ENCODE peak calls at places on chromosomes 11 and 22, in seven cellular contexts. R is prostate gland; B is right cardiac atrium; E is cardiac muscle cell; C is dorsolateral prefrontal cortex; A is CD4-positive, CD25-positive, alpha-beta regulatory T cell; S is RWPE1. Z is an unnamed sample.

GRCh38 chr22:29062286-29062949 is 787 bp upstream of the C22orf31 start:
- DNase-seq in R (no peak), B (peak), E (peak), C (no peak), A (no peak), S (no peak), Z (no peak)

GRCh38 chr22:49810363-49811013 is 17.2 kb downstream of the BRD1 start:
- DNase-seq in R (no peak), B (no peak), E (peak), C (no peak), A (no peak), S (no peak), Z (no peak)

GRCh38 chr22:31241936-31242335 is 29.8 kb downstream of the LIMK2 start:
- DNase-seq in R (no peak), B (no peak), E (peak), C (no peak), A (no peak), S (no peak), Z (no peak)

GRCh38 chr11:3867209-3868071 is 12.0 kb downstream of the STIM1 start:
- DNase-seq in R (no peak), B (peak), E (peak), C (no peak), A (peak), S (no peak), Z (peak)

GRCh38 chr11:76008474-76008873 is 193.5 kb downstream of the UVRAG start:
- DNase-seq in R (no peak), B (no peak), E (peak), C (no peak), A (no peak), S (peak), Z (no peak)

GRCh38 chr11:63503492-63503891 is 2.4 kb upstream of the LGALS12 start:
- DNase-seq in R (no peak), B (no peak), E (no peak), C (no peak), A (no peak), S (no peak), Z (no peak)

GRCh38 chr11:77213589-77214428 is 85.8 kb downstream of the MYO7A start:
- DNase-seq in R (no peak), B (no peak), E (no peak), C (no peak), A (no peak), S (no peak), Z (no peak)

GRCh38 chr11:18650859-18651557 is 16.9 kb upstream of the SPTY2D1 start:
- DNase-seq in R (peak), B (no peak), E (peak), C (no peak), A (peak), S (no peak), Z (peak)

GRCh38 chr11:36455658-36456111 is 54.4 kb downstream of the TRAF6 start:
- DNase-seq in R (no peak), B (peak), E (peak), C (no peak), A (no peak), S (peak), Z (no peak)

GRCh38 chr11:117181586-117182550 is 3.3 kb downstream of the SIDT2 start:
- DNase-seq in R (peak), B (no peak), E (no peak), C (peak), A (no peak), S (no peak), Z (no peak)

GRCh38 chr11:100739636-100740035 is 52.5 kb downstream of the ARHGAP42 start:
- DNase-seq in R (no peak), B (no peak), E (peak), C (no peak), A (no peak), S (no peak), Z (no peak)

GRCh38 chr22:20131593-20131855 is at the start of gene ZDHHC8:
- DNase-seq in R (no peak), B (no peak), E (peak), C (no peak), A (peak), S (no peak), Z (no peak)

GRCh38 chr22:41998361-41999261 is at the start of gene WBP2NL:
- DNase-seq in R (peak), B (peak), E (peak), C (peak), A (peak), S (peak), Z (peak)
- H3K27ac ChIP-seq in R (peak), B (no peak), E (no peak), C (no peak), A (peak), S (peak), Z (peak)

GRCh38 chr11:118340437-118340836 is 2.1 kb downstream of the CD3D start:
- DNase-seq in R (no peak), B (no peak), E (no peak), C (no peak), A (peak), S (no peak), Z (no peak)

GRCh38 chr11:118341749-118342489 is 586 bp downstream of the CD3D start:
- DNase-seq in R (no peak), B (no peak), E (no peak), C (no peak), A (peak), S (no peak), Z (no peak)

GRCh38 chr11:118338637-118339061 is 3.9 kb downstream of the CD3D start:
- DNase-seq in R (no peak), B (no peak), E (peak), C (no peak), A (peak), S (no peak), Z (no peak)

GRCh38 chr11:118342503-118343161 is at the start of gene CD3D:
- DNase-seq in R (no peak), B (no peak), E (no peak), C (no peak), A (peak), S (no peak), Z (no peak)

DNA sequence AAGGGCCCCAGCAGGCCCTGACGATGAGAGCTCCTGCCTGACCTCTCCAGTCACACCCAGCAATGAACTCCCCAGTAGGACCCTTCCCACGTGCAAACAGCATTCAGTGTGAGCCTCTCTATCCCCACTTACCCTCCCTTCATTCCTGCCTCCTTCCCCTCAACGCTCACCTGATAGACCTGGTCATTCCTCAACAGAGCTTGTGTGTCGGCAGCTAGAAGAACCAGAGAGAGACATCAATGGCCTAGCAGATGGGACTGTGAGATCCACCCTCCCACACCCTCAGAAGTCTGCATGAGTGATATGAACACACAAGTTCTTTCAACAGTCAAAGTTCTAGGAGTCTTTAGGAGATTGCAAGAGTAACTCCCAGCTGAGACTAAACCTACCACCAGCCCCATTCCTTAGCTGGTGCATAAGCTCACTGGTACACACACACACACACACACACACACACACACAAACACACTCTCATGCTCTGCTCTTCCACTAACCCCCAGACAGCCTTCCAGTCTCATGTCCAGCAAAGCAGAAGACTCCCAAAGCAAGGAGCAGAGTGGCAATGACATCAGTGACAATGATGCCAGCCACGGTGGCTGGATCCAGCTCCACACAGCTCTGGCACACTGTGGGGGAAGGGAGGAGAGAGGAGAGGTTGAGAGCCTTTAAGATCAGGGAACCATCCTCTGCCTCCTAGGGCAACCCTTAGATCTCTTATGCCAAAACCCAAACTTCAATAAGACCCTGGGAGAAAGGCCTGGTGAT is 3.0 kb downstream of the CD3D start:
- DNase-seq in R (no peak), B (no peak), E (no peak), C (no peak), A (peak), S (no peak), Z (no peak)
- H3K27ac ChIP-seq in R (no peak), B (no peak), E (no peak), C (no peak), A (peak), S (no peak), Z (no peak)

GRCh38 chr11:58616594-58616993 is 5.9 kb upstream of the CNTF start:
- DNase-seq in R (no peak), B (peak), E (peak), C (no peak), A (no peak), S (peak), Z (no peak)
- H3K27ac ChIP-seq in R (no peak), B (no peak), E (no peak), C (no peak), A (no peak), S (no peak), Z (no peak)

GRCh38 chr11:70105755-70106571 is 27.8 kb downstream of the ANO1 start:
- DNase-seq in R (peak), B (no peak), E (no peak), C (no peak), A (no peak), S (no peak), Z (no peak)

GRCh38 chr11:70104419-70104818 is 26.3 kb downstream of the ANO1 start:
- DNase-seq in R (no peak), B (no peak), E (no peak), C (no peak), A (no peak), S (no peak), Z (no peak)

GRCh38 chr11:70103256-70103975 is 25.3 kb downstream of the ANO1 start:
- DNase-seq in R (peak), B (no peak), E (no peak), C (no peak), A (no peak), S (no peak), Z (no peak)

GRCh38 chr11:70105369-70105754 is 27.2 kb downstream of the ANO1 start:
- DNase-seq in R (no peak), B (no peak), E (no peak), C (no peak), A (no peak), S (no peak), Z (no peak)

GRCh38 chr11:70104961-70105360 is 26.8 kb downstream of the ANO1 start:
- DNase-seq in R (no peak), B (no peak), E (no peak), C (no peak), A (no peak), S (no peak), Z (no peak)
- H3K27ac ChIP-seq in R (no peak), B (no peak), E (no peak), C (no peak), A (no peak), S (no peak), Z (no peak)